ENCODE peak calls at places on chromosomes 12 and 14, in six cellular contexts. One of them, this sample, is unnamed.

GRCh38 chr12:65362231-65362630 is 83.7 kb downstream of the MSRB3 start:
- DNase-seq in stomach: no peak
- DNase-seq in tibial nerve: no peak
- DNase-seq in sigmoid colon: no peak
- DNase-seq in A549: no peak
- DNase-seq in GM12878: no peak
- DNase-seq in this sample: no peak

GRCh38 chr12:95551305-95551704 is at the start of gene USP44:
- DNase-seq in stomach: no peak
- DNase-seq in GM12878: no peak
- DNase-seq in tibial nerve: no peak
- DNase-seq in A549: no peak
- DNase-seq in sigmoid colon: no peak
- DNase-seq in this sample: no peak

GRCh38 chr12:89800435-89800834 is 91.8 kb upstream of the ATP2B1 start:
- DNase-seq in stomach: no peak
- DNase-seq in tibial nerve: no peak
- DNase-seq in sigmoid colon: no peak
- DNase-seq in GM12878: no peak
- DNase-seq in A549: no peak
- DNase-seq in this sample: no peak

GRCh38 chr12:117596968-117597367 is 235.5 kb upstream of the NOS1 start:
- DNase-seq in A549: no peak
- DNase-seq in stomach: no peak
- DNase-seq in tibial nerve: no peak
- DNase-seq in sigmoid colon: no peak
- DNase-seq in GM12878: no peak
- DNase-seq in this sample: no peak

GRCh38 chr14:24032727-24033418 is 18.9 kb upstream of the CARMIL3 start:
- DNase-seq in GM12878: no peak
- DNase-seq in stomach: peak; percentile 49
- DNase-seq in A549: peak; percentile 41
- DNase-seq in sigmoid colon: no peak
- DNase-seq in tibial nerve: peak; percentile 78
- DNase-seq in this sample: no peak

GRCh38 chr14:20803221-20803620 is 577 bp upstream of the RNASE1 start:
- DNase-seq in tibial nerve: no peak
- DNase-seq in GM12878: no peak
- DNase-seq in stomach: no peak
- DNase-seq in A549: no peak
- DNase-seq in sigmoid colon: no peak
- DNase-seq in this sample: no peak

GRCh38 chr12:14930299-14930698 is 8.0 kb downstream of the ERP27 start:
- DNase-seq in sigmoid colon: no peak
- DNase-seq in tibial nerve: no peak
- DNase-seq in GM12878: no peak
- DNase-seq in stomach: no peak
- DNase-seq in A549: no peak
- DNase-seq in this sample: no peak

GRCh38 chr14:59511916-59512530 is 27.7 kb downstream of the JKAMP start:
- DNase-seq in A549: peak; percentile 24
- DNase-seq in GM12878: no peak
- DNase-seq in sigmoid colon: no peak
- DNase-seq in tibial nerve: no peak
- DNase-seq in stomach: no peak
- DNase-seq in this sample: peak; percentile 16

GRCh38 chr12:21416611-21417121 is 20.8 kb upstream of the PYROXD1 start:
- DNase-seq in stomach: no peak
- DNase-seq in GM12878: no peak
- DNase-seq in sigmoid colon: no peak
- DNase-seq in A549: no peak
- DNase-seq in tibial nerve: no peak
- DNase-seq in this sample: no peak

GRCh38 chr12:68374315-68374982 is 42.3 kb upstream of the MDM1 start:
- DNase-seq in tibial nerve: no peak
- DNase-seq in GM12878: peak; percentile 98
- DNase-seq in sigmoid colon: no peak
- DNase-seq in stomach: peak; percentile 40
- DNase-seq in A549: no peak
- DNase-seq in this sample: peak; percentile 48

GRCh38 chr14:24303988-24304387 is 3.8 kb downstream of the CIDEB start:
- DNase-seq in stomach: no peak
- DNase-seq in GM12878: no peak
- DNase-seq in tibial nerve: no peak
- DNase-seq in A549: no peak
- DNase-seq in sigmoid colon: no peak
- DNase-seq in this sample: no peak

GRCh38 chr12:57835366-57836288 is 10.9 kb downstream of the CTDSP2 start:
- DNase-seq in GM12878: no peak
- DNase-seq in A549: no peak
- DNase-seq in stomach: no peak
- DNase-seq in sigmoid colon: no peak
- DNase-seq in tibial nerve: no peak
- DNase-seq in this sample: no peak

GRCh38 chr14:25178255-25178654 is 128.3 kb upstream of the STXBP6 start:
- DNase-seq in tibial nerve: no peak
- DNase-seq in sigmoid colon: no peak
- DNase-seq in GM12878: no peak
- DNase-seq in A549: no peak
- DNase-seq in stomach: no peak
- DNase-seq in this sample: peak; percentile 11

DNA sequence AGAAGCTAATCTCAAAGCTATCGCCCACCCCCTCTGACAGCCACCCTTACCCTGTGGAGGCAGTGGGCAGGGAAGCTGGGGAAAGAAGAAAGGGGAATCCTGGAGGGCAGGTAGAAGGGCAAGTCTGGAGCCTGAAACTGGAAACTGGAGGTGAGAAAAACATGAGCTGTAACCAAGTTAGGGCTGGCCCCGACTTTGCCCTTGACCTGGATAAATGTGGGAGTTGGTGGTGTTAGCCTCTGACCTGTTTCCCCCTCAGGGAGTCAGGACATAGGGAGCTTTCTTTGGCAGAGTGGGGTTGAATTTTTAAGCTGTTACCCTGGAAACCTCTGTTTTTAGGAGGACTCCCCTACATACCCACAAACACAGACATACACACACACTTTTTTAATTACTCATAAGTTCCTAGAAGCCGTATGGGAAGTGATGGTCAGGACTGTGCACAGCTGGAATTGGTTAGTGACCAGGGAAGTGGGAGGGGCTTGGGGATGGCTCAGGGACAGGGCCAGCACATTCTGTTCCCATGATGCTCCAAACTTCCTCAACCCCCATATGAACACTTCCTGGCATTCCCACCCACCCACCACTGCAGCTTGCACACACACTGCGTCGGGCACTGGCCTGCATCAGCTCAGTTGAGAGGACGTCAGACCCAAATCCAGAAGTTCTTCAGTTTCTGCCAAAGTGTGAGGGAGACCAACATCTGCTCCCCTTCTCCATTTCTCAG is 5.0 kb upstream of the MMP19 start:
- DNase-seq in A549: no peak
- DNase-seq in stomach: peak; percentile 66
- DNase-seq in GM12878: no peak
- DNase-seq in tibial nerve: peak; percentile 94
- DNase-seq in sigmoid colon: peak; percentile 98
- DNase-seq in this sample: peak; percentile 78
- TF ChIP-seq EP300 in A549: no peak
- TF ChIP-seq EP300 in stomach: peak; percentile 95
- TF ChIP-seq EP300 in GM12878: no peak
- TF ChIP-seq EP300 in tibial nerve: peak; percentile 98
- TF ChIP-seq EP300 in sigmoid colon: peak; percentile 96
- TF ChIP-seq EP300 in this sample: peak; percentile 98

DNA sequence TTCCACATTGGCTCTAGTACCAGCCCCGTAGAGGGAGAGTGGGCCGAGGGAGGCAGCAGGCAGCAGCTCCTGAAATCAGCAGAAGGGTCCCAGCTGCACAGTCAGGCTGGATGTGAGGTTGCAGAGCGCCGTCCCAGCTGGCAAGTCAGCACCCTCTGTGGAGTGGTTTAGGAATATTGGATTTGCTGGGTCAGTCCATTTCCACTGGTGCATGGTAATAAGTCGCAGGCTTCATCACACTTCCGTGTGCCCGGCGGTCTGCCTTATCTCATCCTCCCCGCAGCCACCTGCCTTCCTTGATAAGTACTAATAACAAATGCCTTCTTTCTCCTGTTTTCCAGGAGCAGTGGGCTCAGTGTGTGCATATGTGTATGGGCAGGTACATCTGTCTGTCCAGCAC is 112.9 kb downstream of the TSPAN9 start:
- DNase-seq in GM12878: no peak
- DNase-seq in stomach: no peak
- DNase-seq in A549: no peak
- DNase-seq in tibial nerve: no peak
- DNase-seq in sigmoid colon: no peak
- DNase-seq in this sample: no peak
- TF ChIP-seq POLR2A in GM12878: no peak
- TF ChIP-seq POLR2A in stomach: no peak
- TF ChIP-seq POLR2A in A549: no peak
- TF ChIP-seq POLR2A in tibial nerve: no peak
- TF ChIP-seq POLR2A in sigmoid colon: no peak
- TF ChIP-seq POLR2A in this sample: no peak

DNA sequence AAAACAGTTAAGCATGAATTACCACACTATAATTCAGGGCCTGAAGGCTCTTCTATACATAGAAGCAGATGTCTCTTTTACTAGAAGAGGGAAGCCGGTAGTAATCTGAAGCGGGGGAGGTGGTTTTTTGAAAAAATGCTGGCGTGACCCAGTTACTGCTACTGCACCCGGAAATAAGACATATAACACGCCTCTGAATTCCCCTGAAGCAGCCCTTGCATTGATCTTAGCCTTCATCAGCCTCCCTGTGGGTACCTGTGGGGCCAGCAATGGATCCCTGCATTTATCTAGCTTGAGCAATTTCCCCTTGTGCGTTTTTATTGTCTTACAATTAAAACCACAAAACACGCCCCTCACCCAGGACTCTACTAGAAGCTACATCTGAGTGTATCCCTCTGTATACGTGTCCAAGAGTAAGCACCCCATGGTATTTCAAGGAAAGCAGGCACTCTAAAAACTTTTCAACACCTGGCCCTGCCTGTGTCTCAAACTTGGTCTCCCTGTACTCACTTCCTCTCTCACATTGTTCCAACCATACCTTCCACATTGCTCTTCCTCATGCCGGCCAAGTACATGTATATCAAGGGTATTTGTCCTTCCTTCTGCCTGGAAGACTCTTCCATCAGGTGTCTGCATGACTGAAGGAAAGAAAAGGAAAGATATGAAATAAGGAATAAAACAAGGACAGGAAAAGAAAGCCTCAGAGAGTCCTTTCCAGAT is 210.8 kb upstream of the ARID2 start:
- DNase-seq in GM12878: no peak
- DNase-seq in tibial nerve: no peak
- DNase-seq in A549: no peak
- DNase-seq in sigmoid colon: no peak
- DNase-seq in stomach: no peak
- DNase-seq in this sample: no peak
- H3K4me3 ChIP-seq in GM12878: no peak overlapping the region
- H3K4me3 ChIP-seq in tibial nerve: no peak overlapping the region
- H3K4me3 ChIP-seq in A549: no peak overlapping the region
- H3K4me3 ChIP-seq in sigmoid colon: no peak overlapping the region
- H3K4me3 ChIP-seq in stomach: no peak overlapping the region
- H3K4me3 ChIP-seq in this sample: no peak overlapping the region

GRCh38 chr14:89041245-89041585 is 216.8 kb downstream of the TTC8 start:
- DNase-seq in GM12878: no peak
- DNase-seq in stomach: peak; percentile 74
- DNase-seq in sigmoid colon: no peak
- DNase-seq in A549: no peak
- DNase-seq in tibial nerve: no peak
- DNase-seq in this sample: peak; percentile 63

GRCh38 chr14:89042021-89042420 is 217.6 kb downstream of the TTC8 start:
- DNase-seq in GM12878: no peak
- DNase-seq in sigmoid colon: no peak
- DNase-seq in A549: no peak
- DNase-seq in tibial nerve: no peak
- DNase-seq in stomach: no peak
- DNase-seq in this sample: no peak

GRCh38 chr14:89040080-89040437 is 215.6 kb downstream of the TTC8 start:
- DNase-seq in tibial nerve: no peak
- DNase-seq in GM12878: no peak
- DNase-seq in stomach: no peak
- DNase-seq in sigmoid colon: no peak
- DNase-seq in A549: no peak
- DNase-seq in this sample: no peak

GRCh38 chr14:89037065-89037464 is 212.6 kb downstream of the TTC8 start:
- DNase-seq in sigmoid colon: no peak
- DNase-seq in A549: no peak
- DNase-seq in stomach: no peak
- DNase-seq in tibial nerve: no peak
- DNase-seq in GM12878: no peak
- DNase-seq in this sample: no peak

GRCh38 chr14:89040438-89041244 is 216.2 kb downstream of the TTC8 start:
- DNase-seq in GM12878: peak; percentile 21
- DNase-seq in tibial nerve: peak; percentile 87
- DNase-seq in stomach: peak; percentile 94
- DNase-seq in sigmoid colon: peak; percentile 95
- DNase-seq in A549: peak; percentile 76
- DNase-seq in this sample: peak; percentile 88
- TF ChIP-seq EP300 in GM12878: no peak
- TF ChIP-seq EP300 in tibial nerve: no peak
- TF ChIP-seq EP300 in stomach: no peak
- TF ChIP-seq EP300 in sigmoid colon: no peak
- TF ChIP-seq EP300 in A549: no peak
- TF ChIP-seq EP300 in this sample: no peak

GRCh38 chr14:91114079-91115065 is 499 bp downstream of the DGLUCY start:
- DNase-seq in sigmoid colon: peak; percentile 69
- DNase-seq in stomach: peak; percentile 66
- DNase-seq in tibial nerve: peak; percentile 64
- DNase-seq in GM12878: peak; percentile 86
- DNase-seq in A549: peak; percentile 38
- DNase-seq in this sample: peak; percentile 75
- TF ChIP-seq POLR2A in sigmoid colon: peak; percentile 68
- TF ChIP-seq POLR2A in stomach: peak; percentile 30
- TF ChIP-seq POLR2A in tibial nerve: no peak
- TF ChIP-seq POLR2A in GM12878: peak; percentile 82
- TF ChIP-seq POLR2A in A549: peak; percentile 47
- TF ChIP-seq POLR2A in this sample: peak; percentile 67

DNA sequence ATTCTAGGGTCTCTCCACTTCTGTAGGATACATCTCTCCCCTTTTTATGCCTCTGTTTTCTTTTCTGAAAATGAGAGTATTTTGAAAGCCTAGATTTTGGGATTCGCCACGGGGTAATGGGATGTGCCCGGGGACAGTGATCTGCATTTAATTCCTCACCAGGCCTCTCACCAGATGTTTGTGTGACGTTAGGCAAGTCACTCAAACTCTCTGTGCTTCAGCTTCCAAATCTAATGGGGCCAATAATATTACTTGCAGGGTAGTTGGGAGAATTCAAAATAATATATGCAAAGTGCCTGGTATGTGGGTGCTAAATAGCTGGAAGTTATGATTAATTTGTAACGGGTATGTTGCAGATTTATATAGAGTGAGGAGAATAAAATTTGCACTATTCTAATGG is 78.8 kb downstream of the C12orf75 start:
- DNase-seq in stomach: no peak
- DNase-seq in GM12878: no peak
- DNase-seq in sigmoid colon: no peak
- DNase-seq in tibial nerve: no peak
- DNase-seq in A549: no peak
- DNase-seq in this sample: no peak
- H3K4me3 ChIP-seq in stomach: no peak overlapping the region
- H3K4me3 ChIP-seq in GM12878: no peak overlapping the region
- H3K4me3 ChIP-seq in sigmoid colon: no peak overlapping the region
- H3K4me3 ChIP-seq in tibial nerve: no peak overlapping the region
- H3K4me3 ChIP-seq in A549: no peak overlapping the region
- H3K4me3 ChIP-seq in this sample: no peak overlapping the region

This sample was measured in transverse colon.